ENCODE peak calls at places on chromosomes 1 and 21, in four cellular contexts. B is AG04449, M is pancreas, G is colonic mucosa. Z is an unnamed sample.

GRCh38 chr1:224621813-224622682 is 5.9 kb downstream of the CNIH3 start:
- DNase-seq in M (peak), G (no peak), B (no peak), Z (no peak)

GRCh38 chr1:54887665-54888071 is 673 bp upstream of the DHCR24 start:
- DNase-seq in B (no peak), M (no peak), G (peak), Z (no peak)

GRCh38 chr1:44503625-44504024 is 98.6 kb downstream of the RNF220 start:
- DNase-seq in B (no peak), G (no peak), M (no peak), Z (no peak)

GRCh38 chr1:22625262-22625925 is 11.0 kb upstream of the C1QA start:
- DNase-seq in G (no peak), M (no peak), B (no peak), Z (no peak)

GRCh38 chr1:7378346-7379130 is 392.6 kb upstream of the VAMP3 start:
- DNase-seq in M (no peak), B (no peak), G (peak), Z (no peak)

GRCh38 chr21:25459993-25460392 is 147.3 kb downstream of the MRPL39 start:
- DNase-seq in B (no peak), M (no peak), G (no peak), Z (no peak)

GRCh38 chr1:239603530-239603929 is 217.2 kb downstream of the CHRM3 start:
- DNase-seq in B (no peak), M (no peak), G (no peak), Z (no peak)

GRCh38 chr1:52294580-52294979 is 71.4 kb downstream of the CC2D1B start:
- DNase-seq in G (no peak), M (no peak), B (peak), Z (no peak)

GRCh38 chr1:58660105-58660504 is 39.8 kb downstream of the MYSM1 start:
- DNase-seq in B (no peak), G (no peak), M (no peak), Z (no peak)

GRCh38 chr1:192632641-192633532 is 3.1 kb upstream of the RGS13 start:
- DNase-seq in B (no peak), M (no peak), G (no peak), Z (no peak)

GRCh38 chr1:58884706-58885661 is 101.1 kb upstream of the JUN start:
- DNase-seq in B (no peak), G (peak), M (peak), Z (no peak)

GRCh38 chr1:81549588-81550127 is 251.1 kb upstream of the ADGRL2 start:
- DNase-seq in G (no peak), B (no peak), M (no peak), Z (no peak)

GRCh38 chr1:27235827-27236226 is 1.4 kb downstream of the WDTC1 start:
- DNase-seq in B (no peak), G (no peak), M (no peak), Z (no peak)

GRCh38 chr1:189616893-189617292 is 860.8 kb downstream of the BRINP3 start:
- DNase-seq in G (no peak), M (no peak), B (peak), Z (no peak)

GRCh38 chr1:41864471-41865040 is 54.2 kb downstream of the HIVEP3 start:
- DNase-seq in B (no peak), G (no peak), M (no peak), Z (no peak)

GRCh38 chr1:167344112-167344511 is 123.4 kb downstream of the POU2F1 start:
- DNase-seq in G (no peak), B (peak), M (no peak), Z (no peak)

GRCh38 chr1:117616356-117616755 is 10.5 kb downstream of the TENT5C start:
- DNase-seq in G (peak), B (no peak), M (peak), Z (no peak)

GRCh38 chr1:63836374-63836773 is 62.6 kb downstream of the ROR1 start:
- DNase-seq in G (no peak), B (no peak), M (no peak), Z (no peak)

GRCh38 chr1:7267493-7267892 is 482.2 kb downstream of the CAMTA1 start:
- DNase-seq in G (peak), B (no peak), M (no peak), Z (peak)

GRCh38 chr1:155864393-155864792 is 5.0 kb downstream of the SYT11 start:
- DNase-seq in B (no peak), G (no peak), M (no peak), Z (no peak)

GRCh38 chr1:40877681-40878080 is 15.5 kb upstream of the CITED4 start:
- DNase-seq in B (peak), G (peak), M (peak), Z (peak)

GRCh38 chr1:101253976-101254660 is 17.3 kb downstream of the S1PR1 start:
- DNase-seq in B (peak), G (no peak), M (no peak), Z (no peak)

GRCh38 chr1:40476924-40477679 is at the start of gene ZFP69:
- DNase-seq in B (no peak), M (peak), G (peak), Z (no peak)

GRCh38 chr1:86522230-86522629 is 24.6 kb upstream of the CLCA4 start:
- DNase-seq in G (no peak), B (no peak), M (no peak), Z (no peak)

GRCh38 chr1:246934777-246935176 is 3.0 kb upstream of the AHCTF1 start:
- DNase-seq in M (no peak), G (no peak), B (no peak), Z (no peak)

GRCh38 chr1:38941527-38942019 is at the start of gene RHBDL2:
- DNase-seq in G (peak), B (no peak), M (peak), Z (no peak)

GRCh38 chr1:115710859-115711624 is 57.5 kb downstream of the CASQ2 start:
- DNase-seq in M (no peak), B (no peak), G (no peak), Z (no peak)

GRCh38 chr1:55632906-55633305 is 417.7 kb upstream of the USP24 start:
- DNase-seq in G (no peak), M (no peak), B (no peak), Z (no peak)

GRCh38 chr1:62070384-62071011 is 124.2 kb upstream of the L1TD1 start:
- DNase-seq in B (peak), M (no peak), G (no peak), Z (no peak)

GRCh38 chr1:246329900-246330299 is 177.2 kb downstream of the SMYD3 start:
- DNase-seq in M (no peak), G (no peak), B (no peak), Z (no peak)

GRCh38 chr1:116076831-116077230 is 34.4 kb upstream of the MAB21L3 start:
- DNase-seq in G (no peak), B (no peak), M (no peak), Z (no peak)

GRCh38 chr1:203839081-203839480 is 22.3 kb upstream of the SNRPE start:
- DNase-seq in G (no peak), M (no peak), B (peak), Z (no peak)

GRCh38 chr21:27034796-27035195 is 67.9 kb upstream of the ADAMTS5 start:
- DNase-seq in B (no peak), M (no peak), G (no peak), Z (no peak)

GRCh38 chr21:33345751-33346238 is 21.0 kb downstream of the IFNAR1 start:
- DNase-seq in B (no peak), M (no peak), G (no peak), Z (no peak)

GRCh38 chr1:24910751-24911650 is 19.1 kb downstream of the RUNX3 start:
- DNase-seq in M (no peak), G (peak), B (no peak), Z (peak)

GRCh38 chr1:5509664-5510452 is 482.4 kb downstream of the NPHP4 start:
- DNase-seq in B (no peak), M (peak), G (peak), Z (no peak)

GRCh38 chr21:21238882-21239400 is 240.7 kb downstream of the NCAM2 start:
- DNase-seq in G (no peak), M (no peak), B (no peak), Z (no peak)

GRCh38 chr1:18901952-18902522 is 318 bp downstream of the ALDH4A1 start:
- DNase-seq in M (no peak), B (no peak), G (no peak), Z (no peak)

GRCh38 chr1:161242313-161242712 is 4.3 kb upstream of the NR1I3 start:
- DNase-seq in B (no peak), G (no peak), M (no peak), Z (no peak)

GRCh38 chr1:25808481-25809244 is 8.7 kb downstream of the SELENON start:
- DNase-seq in G (no peak), B (no peak), M (no peak), Z (no peak)

GRCh38 chr1:15036101-15036500 is 117.4 kb upstream of the TMEM51 start:
- DNase-seq in B (no peak), G (no peak), M (no peak), Z (no peak)

GRCh38 chr1:15035236-15035635 is 118.3 kb upstream of the TMEM51 start:
- DNase-seq in B (no peak), G (no peak), M (no peak), Z (no peak)

GRCh38 chr1:15039017-15039648 is 114.4 kb upstream of the TMEM51 start:
- DNase-seq in B (no peak), G (no peak), M (no peak), Z (no peak)

GRCh38 chr1:15039901-15040300 is 113.6 kb upstream of the TMEM51 start:
- DNase-seq in G (no peak), M (no peak), B (no peak), Z (no peak)

DNA sequence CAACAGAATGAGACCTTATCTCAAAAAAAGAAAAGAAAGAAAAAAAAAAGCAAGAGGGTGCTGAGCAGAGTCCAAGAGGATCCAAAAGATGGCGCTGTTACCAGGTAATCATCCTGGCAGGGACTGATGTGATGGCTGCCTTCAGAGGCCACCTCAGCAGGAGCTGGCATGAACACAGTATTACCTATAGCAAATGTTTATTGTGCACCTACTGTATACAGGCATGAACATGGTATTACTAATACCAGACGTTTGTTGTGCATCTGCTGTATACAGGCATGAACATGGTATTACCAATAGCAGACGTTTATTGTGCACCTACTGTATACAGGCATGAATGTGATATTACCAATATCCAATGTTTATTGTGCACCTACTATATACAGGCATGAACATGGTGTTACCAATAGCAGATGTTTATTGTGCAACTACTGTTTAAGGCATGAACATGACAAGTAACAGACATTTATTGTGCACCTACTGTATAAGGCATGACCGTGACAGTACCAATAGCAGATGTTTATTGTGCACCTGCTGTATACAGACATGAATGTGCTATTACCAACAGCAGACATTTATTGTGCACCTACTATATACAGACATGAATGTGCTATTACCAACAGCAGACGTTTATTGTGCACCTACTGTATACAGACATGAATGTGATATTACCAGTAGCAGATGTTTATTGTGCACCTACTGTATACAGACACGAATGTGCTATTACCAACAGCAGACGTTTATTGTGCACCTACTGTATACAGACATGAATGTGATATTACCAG is 115.1 kb upstream of the TMEM51 start:
- DNase-seq in G (no peak), B (no peak), M (no peak), Z (no peak)
- TF ChIP-seq CTCF in G (no peak), B (peak), M (no peak), Z (peak)

GRCh38 chr1:94245747-94246438 is 8.5 kb upstream of the ARHGAP29 start:
- DNase-seq in B (no peak), G (no peak), M (no peak), Z (no peak)
- H3K4me3 ChIP-seq in B (peak), G (no peak), M (no peak), Z (peak)

GRCh38 chr1:168453056-168453455 is 90.7 kb downstream of the XCL2 start:
- DNase-seq in G (no peak), M (no peak), B (no peak), Z (no peak)

GRCh38 chr1:168447871-168448270 is 95.9 kb downstream of the XCL2 start:
- DNase-seq in B (no peak), G (no peak), M (no peak), Z (no peak)

GRCh38 chr1:168454211-168454815 is 89.5 kb downstream of the XCL2 start:
- DNase-seq in M (no peak), G (no peak), B (no peak), Z (no peak)

GRCh38 chr1:168455764-168456163 is 88.0 kb downstream of the XCL2 start:
- DNase-seq in B (no peak), M (no peak), G (no peak), Z (no peak)

GRCh38 chr1:168452329-168452728 is 91.5 kb downstream of the XCL2 start:
- DNase-seq in B (no peak), G (no peak), M (no peak), Z (no peak)
- TF ChIP-seq CTCF in B (peak), G (no peak), M (no peak), Z (peak)

GRCh38 chr1:157085416-157085815 is 14.2 kb downstream of the ETV3L start:
- DNase-seq in G (peak), B (no peak), M (no peak), Z (no peak)
- H3K4me3 ChIP-seq in G (no peak), B (no peak), M (no peak), Z (no peak)

GRCh38 chr1:202656057-202656456 is 54.2 kb downstream of the SYT2 start:
- DNase-seq in G (no peak), B (no peak), M (no peak), Z (no peak)
- TF ChIP-seq CTCF in G (no peak), B (no peak), M (no peak), Z (peak)